ENCODE peak calls at places on chromosome 14, in ten cellular contexts. U is fibroblast of lung, V is nephron progenitor cell, O is tibial nerve, H is left lung, I is epithelial cell of esophagus, E is HepG2, G is activated B cell treated with CpG ODN at 0.5 μM for 24 hours, N is astrocyte of the cerebellum, B is GM12865. Z is an unnamed sample.

GRCh38 chr14:103107941-103108748 is 13.6 kb downstream of the EXOC3L4 start:
- DNase-seq in U (no peak), V (no peak), O (no peak), H (no peak), I (no peak), E (no peak), G (no peak), N (no peak), B (no peak), Z (no peak)

GRCh38 chr14:77120771-77121743 is 20.5 kb downstream of the ZDHHC22 start:
- DNase-seq in U (no peak), V (no peak), O (no peak), H (no peak), I (no peak), E (no peak), G (peak; percentile 59), N (no peak), B (peak; percentile 93), Z (no peak)

GRCh38 chr14:24692382-24693352 is 58.7 kb upstream of the GZMB start:
- DNase-seq in U (no peak), V (no peak), O (no peak), H (no peak), I (no peak), E (no peak), G (no peak), N (no peak), B (no peak), Z (no peak)

GRCh38 chr14:45902241-45902640 is 649.2 kb upstream of the MIS18BP1 start:
- DNase-seq in U (no peak), V (no peak), O (no peak), H (no peak), I (peak; percentile 11), E (no peak), G (no peak), N (no peak), B (no peak), Z (peak; percentile 34)

GRCh38 chr14:68000516-68000915 is 180.9 kb downstream of the RAD51B start:
- DNase-seq in U (no peak), V (no peak), O (no peak), H (no peak), I (no peak), E (no peak), G (no peak), N (no peak), B (no peak), Z (no peak)

GRCh38 chr14:91292476-91292875 is 48.0 kb upstream of the GPR68 start:
- DNase-seq in U (no peak), V (no peak), O (no peak), H (no peak), I (peak; percentile 32), E (no peak), G (no peak), N (no peak), B (no peak), Z (no peak)

GRCh38 chr14:95130545-95130944 is 26.8 kb downstream of the DICER1 start:
- DNase-seq in U (no peak), V (no peak), O (no peak), H (no peak), I (no peak), E (no peak), G (no peak), N (no peak), B (no peak), Z (no peak)

GRCh38 chr14:23525611-23526010 is 26.0 kb downstream of the ZFHX2 start:
- DNase-seq in U (no peak), V (no peak), O (no peak), H (no peak), I (no peak), E (no peak), G (no peak), N (no peak), B (no peak), Z (no peak)

GRCh38 chr14:28406181-28406580 is 360.4 kb upstream of the FOXG1 start:
- DNase-seq in U (peak; percentile 69), V (no peak), O (no peak), H (no peak), I (no peak), E (no peak), G (no peak), N (peak; percentile 31), B (no peak), Z (peak; percentile 22)

DNA sequence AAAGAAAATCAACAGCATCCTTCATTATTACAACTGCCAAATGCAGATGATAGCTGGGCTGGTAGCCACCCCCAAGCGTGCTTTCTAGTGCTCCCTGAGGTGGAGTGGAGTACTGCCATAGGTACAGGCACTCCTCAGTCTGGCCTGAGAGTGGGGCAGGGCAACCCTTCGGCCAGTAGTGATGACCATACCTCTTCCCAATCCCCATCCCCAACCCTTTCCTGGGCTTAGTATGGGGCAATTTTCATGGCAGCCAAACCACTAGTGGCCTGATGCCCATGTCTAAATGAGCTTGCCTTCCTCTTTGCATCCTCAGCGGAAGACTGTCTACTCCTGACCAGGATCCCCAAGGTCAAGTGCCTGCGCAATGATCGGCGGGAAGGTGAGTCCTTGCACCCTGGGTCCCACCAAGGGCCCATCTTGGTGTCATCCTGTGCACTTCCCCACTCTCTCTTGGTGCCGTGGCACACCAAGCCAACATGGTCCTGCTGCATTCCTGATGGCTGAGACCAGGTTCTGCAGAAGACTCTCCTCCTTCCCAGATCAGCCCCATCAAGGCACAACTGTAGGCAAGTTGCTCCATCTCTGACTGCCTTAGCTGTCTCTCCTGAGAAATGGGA is 65.8 kb downstream of the GALNT16 start:
- DNase-seq in U (no peak), V (no peak), O (no peak), H (no peak), I (no peak), E (no peak), G (no peak), N (no peak), B (no peak), Z (no peak)
- TF ChIP-seq CTCF in U (no peak), V (no peak), O (no peak), H (no peak), I (peak; percentile 16), E (no peak), G (no peak), N (peak; percentile 28), B (peak; percentile 18), Z (no peak)

GRCh38 chr14:97187916-97188315 is 390.7 kb downstream of the VRK1 start:
- DNase-seq in U (no peak), V (no peak), O (no peak), H (no peak), I (no peak), E (no peak), G (no peak), N (no peak), B (no peak), Z (no peak)

GRCh38 chr14:97179573-97179972 is 382.4 kb downstream of the VRK1 start:
- DNase-seq in U (peak; percentile 8), V (no peak), O (no peak), H (no peak), I (no peak), E (no peak), G (no peak), N (no peak), B (peak; percentile 81), Z (no peak)

GRCh38 chr14:97180304-97181200 is 383.4 kb downstream of the VRK1 start:
- DNase-seq in U (peak; percentile 82), V (no peak), O (no peak), H (no peak), I (peak; percentile 39), E (peak; percentile 25), G (no peak), N (peak; percentile 19), B (peak; percentile 40), Z (peak; percentile 29)

DNA sequence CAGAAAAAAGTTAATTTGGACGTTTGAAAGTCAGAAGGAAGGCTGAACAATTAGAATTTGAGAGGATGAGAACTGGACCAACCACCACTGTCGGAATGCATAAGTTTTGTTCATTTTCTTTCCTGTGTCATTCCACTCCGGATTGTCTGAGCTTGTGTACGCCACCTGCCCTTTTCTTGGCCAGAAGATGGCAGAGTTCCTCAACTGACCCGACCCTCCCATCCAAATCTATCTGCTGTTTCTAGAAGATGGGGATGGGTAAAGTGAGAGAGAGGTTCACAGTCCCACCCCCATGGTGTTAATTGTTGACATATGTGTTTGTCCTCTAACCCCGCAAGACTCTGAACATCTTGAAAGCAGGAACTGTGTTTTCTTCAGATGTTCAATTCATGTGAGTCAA is 388.0 kb downstream of the VRK1 start:
- DNase-seq in U (peak; percentile 15), V (peak; percentile 12), O (no peak), H (no peak), I (peak; percentile 10), E (no peak), G (no peak), N (no peak), B (peak; percentile 61), Z (no peak)
- TF ChIP-seq CTCF in U (no peak), V (peak; percentile 48), O (no peak), H (no peak), I (peak; percentile 29), E (peak; percentile 58), G (no peak), N (peak; percentile 53), B (peak; percentile 52), Z (peak; percentile 9)

DNA sequence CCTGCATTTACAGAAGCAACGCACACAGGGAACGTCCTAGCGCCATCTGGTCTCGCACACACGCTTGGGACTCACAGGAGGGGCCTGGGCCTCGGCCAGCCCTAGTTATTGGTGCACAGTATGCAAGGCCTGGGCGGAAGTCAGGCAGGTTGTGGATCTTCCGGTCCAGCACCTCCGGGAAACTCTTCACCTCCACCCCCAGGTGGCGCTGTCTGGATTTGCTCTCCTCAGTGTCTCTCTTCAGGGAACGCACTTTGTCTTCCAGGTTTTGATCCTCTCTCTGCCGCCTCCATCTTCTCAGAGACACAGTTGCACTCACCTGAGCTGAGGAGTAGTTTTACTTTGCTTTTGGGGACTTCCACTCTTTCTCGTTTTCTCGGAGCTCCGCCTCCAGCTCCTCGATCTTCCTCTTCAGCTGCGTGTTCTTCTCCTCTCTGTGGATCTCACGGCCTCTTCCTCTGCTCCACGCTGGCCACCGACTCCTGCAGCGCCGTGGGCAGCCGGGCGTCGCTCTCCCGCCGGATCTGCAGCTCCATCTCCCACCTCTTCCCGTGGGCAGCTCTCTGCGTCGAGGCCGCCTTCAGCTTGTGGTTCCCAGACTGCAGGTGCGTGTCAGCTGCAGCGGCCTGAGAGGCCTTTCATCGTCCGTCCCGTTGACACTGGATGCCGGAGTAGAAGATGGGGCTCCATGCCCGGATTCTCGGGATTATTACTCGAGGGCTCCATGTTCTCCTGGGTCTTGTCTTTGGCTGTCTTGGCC is 933.8 kb downstream of the TMEM121 start:
- DNase-seq in U (no peak), V (no peak), O (no peak), H (no peak), I (no peak), E (no peak), G (peak; percentile 38), N (no peak), B (peak; percentile 29), Z (no peak)
- TF ChIP-seq CTCF in U (no peak), V (no peak), O (peak; percentile 26), H (peak; percentile 39), I (no peak), E (no peak), G (no peak), N (no peak), B (peak; percentile 32), Z (no peak)

DNA sequence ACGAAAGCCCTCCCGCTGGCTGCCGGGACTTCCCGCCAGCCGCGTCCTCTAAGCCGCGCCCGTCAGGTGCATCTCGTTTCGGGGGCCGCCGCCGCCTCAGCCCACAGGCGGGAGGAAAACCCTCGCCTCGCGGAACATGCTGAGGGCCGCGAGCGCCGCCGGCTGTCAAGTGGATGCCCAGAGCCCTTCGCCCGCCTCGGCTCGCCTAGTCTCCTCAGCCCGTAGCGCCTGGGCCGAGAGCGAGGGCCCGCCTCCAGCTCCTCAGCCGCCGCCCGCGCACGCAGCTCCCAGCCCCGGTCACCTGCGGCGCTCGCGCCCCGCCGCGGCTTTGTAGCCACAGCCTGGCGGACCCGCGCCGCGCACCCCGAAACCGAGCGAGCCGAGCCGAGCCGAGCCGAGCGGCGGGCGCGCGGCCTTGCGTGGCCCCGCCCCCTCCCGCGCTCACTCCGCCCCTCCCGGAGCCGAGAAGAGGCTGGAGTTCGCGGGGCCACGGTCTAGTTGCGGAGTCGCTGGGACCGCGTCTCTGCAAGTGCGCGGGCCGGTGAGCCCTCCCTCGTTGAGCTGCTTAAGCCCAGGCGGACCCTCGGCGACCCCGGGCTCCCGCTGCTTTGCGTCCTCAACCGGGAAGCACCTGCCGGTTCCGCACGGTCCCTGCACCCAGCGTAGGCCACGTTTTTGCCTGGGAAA is at the start of gene EML5:
- DNase-seq in U (peak; percentile 64), V (peak; percentile 90), O (peak; percentile 50), H (peak; percentile 83), I (peak; percentile 84), E (peak; percentile 45), G (peak; percentile 81), N (no peak), B (peak; percentile 87), Z (peak; percentile 85)
- TF ChIP-seq CTCF in U (peak; percentile 45), V (peak; percentile 13), O (peak; percentile 9), H (peak; percentile 42), I (peak; percentile 47), E (peak; percentile 46), G (no peak), N (peak; percentile 47), B (peak; percentile 11), Z (peak; percentile 25)